ENCODE peak calls at places on chromosomes 16 and 17, in ten cellular contexts. T is Calu3; N is H54; C is stimulated activated CD4-positive, alpha-beta T cell treated with anti-CD3 and anti-CD28 coated beads, Interleukin-4, amount 100 ng/mL, for 1 hour; J is mesendoderm; L is NCI-H82; K is activated naive CD8-positive, alpha-beta T cell treated with anti-CD3 and anti-CD28 coated beads for 36 hours; B is IMR-90; R is NCI-H1105 treated with DMSO at 0.1 percent for 48 hours; E is psoas muscle. Z is an unnamed sample.

GRCh38 chr17:37481001-37481665 is 8.6 kb upstream of the DUSP14 start:
- DNase-seq in K (no peak), N (no peak), J (no peak), R (no peak), B (no peak), E (no peak), T (no peak), C (no peak), L (no peak), Z (no peak)

GRCh38 chr17:1089915-1090314 is 89.9 kb downstream of the ABR start:
- DNase-seq in J (no peak), L (no peak), T (no peak), N (no peak), B (no peak), E (no peak), R (no peak), K (no peak), C (no peak), Z (no peak)

GRCh38 chr17:40528692-40529417 is 27.4 kb upstream of the TNS4 start:
- DNase-seq in N (no peak), K (no peak), J (no peak), C (no peak), L (peak), B (no peak), E (no peak), T (no peak), R (no peak), Z (no peak)

GRCh38 chr16:1481906-1482835 is 6.6 kb downstream of the PTX4 start:
- DNase-seq in L (no peak), R (no peak), J (no peak), K (no peak), T (peak), E (no peak), C (no peak), N (no peak), B (peak), Z (no peak)

GRCh38 chr17:73069164-73069774 is 23.2 kb downstream of the SLC39A11 start:
- DNase-seq in B (no peak), L (no peak), T (no peak), N (no peak), K (no peak), R (peak), E (no peak), J (peak), C (no peak), Z (no peak)

GRCh38 chr16:53130193-53131049 is 75.6 kb downstream of the CHD9 start:
- DNase-seq in T (peak), K (peak), B (peak), L (peak), R (peak), E (peak), C (peak), N (peak), J (peak), Z (peak)

GRCh38 chr17:2734939-2735338 is 14.5 kb downstream of the CCDC92B start:
- DNase-seq in L (no peak), J (no peak), N (no peak), K (no peak), T (no peak), E (no peak), C (no peak), B (no peak), R (no peak), Z (no peak)

GRCh38 chr16:442976-443375 is 17.5 kb downstream of the RAB11FIP3 start:
- DNase-seq in N (no peak), J (no peak), C (no peak), R (no peak), T (no peak), E (no peak), L (no peak), B (no peak), K (no peak), Z (no peak)

GRCh38 chr16:51237207-51237606 is 86.1 kb upstream of the SALL1 start:
- DNase-seq in K (no peak), T (no peak), N (no peak), J (peak), E (no peak), B (no peak), C (no peak), L (no peak), R (no peak), Z (no peak)

GRCh38 chr16:65042966-65043365 is 78.9 kb downstream of the CDH11 start:
- DNase-seq in J (no peak), R (no peak), B (no peak), L (no peak), N (no peak), K (no peak), T (no peak), E (no peak), C (no peak), Z (no peak)

GRCh38 chr17:35749560-35750412 is 3.3 kb downstream of the GAS2L2 start:
- DNase-seq in C (no peak), R (no peak), T (no peak), E (no peak), J (peak), K (peak), L (peak), B (peak), N (no peak), Z (peak)

GRCh38 chr16:80263848-80264694 is 276.7 kb upstream of the DYNLRB2 start:
- DNase-seq in R (no peak), B (no peak), C (no peak), T (no peak), L (no peak), N (no peak), K (no peak), J (no peak), E (no peak), Z (no peak)

GRCh38 chr16:24974859-24975258 is 40.3 kb downstream of the ARHGAP17 start:
- DNase-seq in R (no peak), E (no peak), C (no peak), N (no peak), K (no peak), T (no peak), L (no peak), J (no peak), B (no peak), Z (no peak)

GRCh38 chr17:9218911-9219310 is 197.6 kb downstream of the NTN1 start:
- DNase-seq in B (no peak), E (no peak), K (no peak), C (no peak), R (no peak), J (no peak), T (no peak), N (no peak), L (no peak), Z (no peak)

GRCh38 chr16:1746693-1747195 is 24.6 kb downstream of the NME3 start:
- DNase-seq in J (no peak), T (no peak), C (no peak), E (no peak), R (no peak), K (no peak), B (no peak), L (no peak), N (peak), Z (no peak)